ENCODE peak calls at places on chromosomes 16 and 17, in seven cellular contexts. U is stimulated activated CD4-positive, alpha-beta T cell treated with anti-CD3 and anti-CD28 coated beads, Interleukin-4, amount 100 ng/mL, for 24 hours; V is amniotic stem cell; X is hypothalamus; D is stimulated activated CD8-positive, alpha-beta memory T cell treated with anti-CD3 and anti-CD28 coated beads, Interleukin-4, amount 100 ng/mL, for 1 hour; L is adrenal gland; T is H7. Q is an unnamed sample.
A peak's percentile ranks its signal among the peaks of the same experiment; 100 is the strongest.

GRCh38 chr17:28725166-28725659 is 820 bp downstream of the TLCD1 start:
- DNase-seq in L (no peak), X (no peak), D (no peak), V (no peak), T (peak; percentile 54), U (peak; percentile 46), Q (no peak)

GRCh38 chr17:64063766-64064224 is 43.4 kb upstream of the ICAM2 start:
- DNase-seq in U (peak; percentile 60), X (no peak), D (no peak), T (peak; percentile 91), L (peak; percentile 81), V (no peak), Q (no peak)

GRCh38 chr16:79089735-79090284 is 510.7 kb downstream of the MAF start:
- DNase-seq in U (peak; percentile 74), X (peak; percentile 8), L (peak; percentile 16), D (no peak), V (no peak), T (no peak), Q (no peak)

GRCh38 chr17:17537311-17538099 is 41.3 kb upstream of the RASD1 start:
- DNase-seq in T (no peak), X (no peak), L (peak; percentile 28), D (no peak), V (no peak), U (no peak), Q (no peak)

GRCh38 chr16:11565665-11566064 is 21.1 kb downstream of the LITAF start:
- DNase-seq in L (no peak), V (no peak), X (no peak), U (no peak), D (no peak), T (no peak), Q (no peak)

GRCh38 chr16:57612494-57612893 is 15.9 kb upstream of the ADGRG1 start:
- DNase-seq in T (peak; percentile 53), U (no peak), D (no peak), L (no peak), V (no peak), X (no peak), Q (no peak)

GRCh38 chr17:42290577-42290976 is 2.3 kb downstream of the STAT5A start:
- DNase-seq in X (no peak), V (no peak), L (no peak), U (no peak), D (no peak), T (no peak), Q (no peak)

GRCh38 chr16:84055801-84056634 is 13.4 kb upstream of the SLC38A8 start:
- DNase-seq in U (no peak), X (no peak), D (no peak), L (peak; percentile 88), V (no peak), T (no peak), Q (no peak)

Q was measured in T1000.